ENCODE peak calls at places on chromosomes 13 and 19, in seven cellular contexts. F is MM.1S, H is cardiac muscle cell, J is stomach, B is Caco-2, L is pancreas, G is IMR-90. P is an unnamed sample.

GRCh38 chr13:47166341-47166740 is 269.5 kb upstream of the HTR2A start:
- DNase-seq in F (no peak), H (no peak), J (no peak), B (no peak), L (no peak), G (no peak), P (no peak)

GRCh38 chr19:507286-508203 is at the start of gene TPGS1:
- DNase-seq in F (peak; percentile 88), H (peak; percentile 86), J (peak; percentile 78), B (peak; percentile 78), L (peak; percentile 89), G (peak; percentile 100), P (peak; percentile 93)

GRCh38 chr13:83618966-83619365 is 263.3 kb downstream of the SLITRK1 start:
- DNase-seq in F (no peak), H (no peak), J (no peak), B (no peak), L (no peak), G (no peak), P (no peak)

GRCh38 chr19:36363845-36364244 is 15.2 kb downstream of the ZFP14 start:
- DNase-seq in F (no peak), H (no peak), J (no peak), B (no peak), L (no peak), G (no peak), P (no peak)

GRCh38 chr13:26446751-26447150 is 110.7 kb upstream of the WASF3 start:
- DNase-seq in F (no peak), H (no peak), J (no peak), B (no peak), L (no peak), G (no peak), P (no peak)

GRCh38 chr19:8001995-8002849 is 3.2 kb downstream of the ELAVL1 start:
- DNase-seq in F (peak; percentile 82), H (peak; percentile 81), J (peak; percentile 85), B (peak; percentile 66), L (peak; percentile 94), G (peak; percentile 75), P (peak; percentile 79)

GRCh38 chr13:36082806-36083205 is 48.4 kb downstream of the DCLK1 start:
- DNase-seq in F (no peak), H (no peak), J (no peak), B (no peak), L (no peak), G (no peak), P (no peak)

GRCh38 chr13:33797622-33798021 is 20.3 kb upstream of the RFC3 start:
- DNase-seq in F (peak; percentile 39), H (no peak), J (no peak), B (no peak), L (no peak), G (no peak), P (no peak)

GRCh38 chr19:46040952-46041500 is at the start of gene IGFL4:
- DNase-seq in F (no peak), H (no peak), J (no peak), B (peak; percentile 80), L (no peak), G (no peak), P (no peak)

GRCh38 chr13:59867867-59868266 is 295.9 kb downstream of the DIAPH3 start:
- DNase-seq in F (no peak), H (no peak), J (no peak), B (no peak), L (no peak), G (no peak), P (no peak)

GRCh38 chr19:16260794-16261161 is 63.1 kb downstream of the AP1M1 start:
- DNase-seq in F (no peak), H (no peak), J (no peak), B (no peak), L (no peak), G (no peak), P (no peak)

GRCh38 chr19:3852614-3853254 is 16.1 kb downstream of the ZFR2 start:
- DNase-seq in F (peak; percentile 65), H (no peak), J (peak; percentile 28), B (no peak), L (no peak), G (peak; percentile 60), P (peak; percentile 38)

GRCh38 chr19:45477713-45478453 is 10.1 kb downstream of the FOSB start:
- DNase-seq in F (no peak), H (no peak), J (no peak), B (no peak), L (no peak), G (no peak), P (no peak)

GRCh38 chr13:25406377-25406776 is 34.6 kb downstream of the ATP8A2 start:
- DNase-seq in F (no peak), H (no peak), J (no peak), B (no peak), L (no peak), G (no peak), P (no peak)

DNA sequence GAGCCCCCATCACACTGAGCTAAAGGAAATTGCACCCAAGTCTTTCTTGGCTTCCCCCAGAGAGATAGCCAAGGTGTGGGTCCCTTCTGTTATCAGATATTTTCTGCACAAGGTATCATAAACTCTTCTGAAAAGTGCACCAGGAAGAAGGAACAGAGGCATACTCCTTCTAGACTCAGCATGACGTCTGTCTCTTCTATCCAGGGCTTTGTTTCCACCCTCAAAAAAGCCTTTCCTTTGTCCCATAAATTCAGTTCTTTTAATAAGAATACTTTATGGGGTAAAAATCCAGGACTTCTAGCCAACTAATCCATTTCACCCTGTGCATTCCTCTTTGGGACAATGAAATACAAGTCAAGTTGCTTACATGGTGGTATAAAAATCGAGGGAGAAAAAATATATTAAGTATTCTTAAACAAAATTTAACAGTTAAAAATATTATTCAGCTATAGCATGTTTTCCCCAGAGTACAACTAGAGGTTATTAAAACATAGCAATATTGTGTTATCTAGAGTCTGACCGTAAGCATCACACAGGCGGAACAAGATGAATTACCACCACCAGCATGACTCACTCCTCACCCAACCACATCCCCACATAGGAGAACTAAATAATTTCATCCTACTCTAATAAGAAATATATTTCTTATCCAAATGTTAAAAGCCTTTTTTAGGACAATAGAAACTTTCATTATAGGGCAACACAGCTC is 79.9 kb upstream of the GPC6 start:
- DNase-seq in F (no peak), H (no peak), J (no peak), B (no peak), L (no peak), G (peak; percentile 90), P (no peak)
- TF ChIP-seq CTCF in F (no peak), H (no peak), J (no peak), B (no peak), L (no peak), G (no peak), P (no peak)

GRCh38 chr13:45370922-45371406 is 30.0 kb upstream of the TPT1 start:
- DNase-seq in F (no peak), H (peak; percentile 87), J (peak; percentile 71), B (no peak), L (peak; percentile 87), G (peak; percentile 84), P (peak; percentile 73)
- H3K4me3 ChIP-seq in F (no peak overlapping the region), H (no peak overlapping the region), J (no peak overlapping the region), B (no peak overlapping the region), L (no peak overlapping the region), G (no peak overlapping the region), P (no peak overlapping the region)

GRCh38 chr19:39445258-39446071 is at the start of gene SUPT5H:
- DNase-seq in F (peak; percentile 99), H (peak; percentile 98), J (peak; percentile 98), B (peak; percentile 99), L (peak; percentile 96), G (peak; percentile 97), P (peak; percentile 98)

GRCh38 chr19:39448271-39448670 is 2.9 kb downstream of the SUPT5H start:
- DNase-seq in F (peak; percentile 37), H (no peak), J (no peak), B (no peak), L (no peak), G (peak; percentile 51), P (no peak)

GRCh38 chr19:39446365-39447084 is 1.1 kb downstream of the SUPT5H start:
- DNase-seq in F (no peak), H (no peak), J (no peak), B (no peak), L (no peak), G (no peak), P (no peak)

GRCh38 chr19:39444598-39445257 is 654 bp upstream of the SUPT5H start:
- DNase-seq in F (peak; percentile 33), H (peak; percentile 6), J (no peak), B (no peak), L (no peak), G (no peak), P (no peak)

DNA sequence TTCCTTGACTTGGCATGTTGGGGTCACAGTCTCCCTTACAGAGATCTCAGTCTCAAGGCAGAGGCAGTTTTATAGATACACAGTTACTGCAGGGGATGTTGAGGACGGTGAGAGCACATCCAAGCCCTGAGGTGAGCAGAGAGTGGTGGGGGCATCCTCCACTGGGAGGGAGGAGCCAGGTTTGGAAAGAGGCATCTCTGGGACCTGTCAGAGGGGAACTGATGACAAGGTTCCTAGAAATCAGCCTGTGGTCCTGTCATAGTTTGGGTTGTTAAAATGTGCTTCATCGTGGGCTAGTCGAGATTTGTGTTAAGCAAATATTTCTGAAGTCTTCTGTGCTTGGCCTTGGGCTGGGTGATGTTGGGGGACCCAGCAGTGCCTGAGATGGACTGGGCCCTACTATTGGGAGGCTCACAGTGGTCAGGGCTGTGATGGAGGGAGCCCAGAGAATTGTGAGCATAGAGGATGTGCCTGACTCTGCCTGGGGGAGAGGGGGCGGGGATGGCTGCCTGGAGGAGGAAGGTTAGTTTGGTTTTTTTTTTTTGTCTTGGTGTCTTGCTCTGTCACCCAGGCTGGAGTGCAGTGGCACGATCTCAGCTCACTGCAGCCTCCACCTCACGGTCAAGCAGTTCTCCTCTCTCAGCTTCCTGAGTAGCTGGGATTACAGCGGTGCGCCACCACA is 3.9 kb downstream of the SUPT5H start:
- DNase-seq in F (no peak), H (no peak), J (no peak), B (no peak), L (no peak), G (no peak), P (no peak)
- H3K4me1 ChIP-seq in F (peaks cover 25% of the 10 kb centered on the region), H (peaks cover 4% of the 10 kb centered on the region), J (peaks cover 59% of the 10 kb centered on the region), B (peaks cover 8% of the 10 kb centered on the region), L (peaks cover 17% of the 10 kb centered on the region), G (peaks cover 5% of the 10 kb centered on the region), P (no peaks in the 10 kb centered on the region)

DNA sequence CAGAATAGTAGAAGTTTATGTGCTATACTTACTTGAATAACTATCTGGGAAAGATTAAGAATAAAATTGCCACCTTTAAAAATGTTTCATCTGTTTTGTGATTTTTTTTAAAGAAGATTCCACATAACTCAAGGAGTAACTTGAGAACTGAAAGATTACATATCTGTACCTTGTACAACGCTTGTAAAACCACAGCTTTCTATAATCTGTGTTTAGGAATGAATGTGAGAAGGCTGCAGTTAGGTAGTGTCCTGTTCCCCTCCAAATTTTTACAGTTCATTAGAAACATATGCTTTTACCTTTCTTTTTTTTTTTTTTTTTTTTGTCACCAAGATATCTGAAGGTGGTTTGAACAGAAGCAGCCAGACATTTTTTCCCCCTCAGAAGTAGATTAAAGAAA is 312.8 kb upstream of the GPC6 start:
- DNase-seq in F (no peak), H (no peak), J (no peak), B (no peak), L (no peak), G (no peak), P (no peak)
- TF ChIP-seq CTCF in F (no peak), H (no peak), J (no peak), B (no peak), L (no peak), G (no peak), P (no peak)

P was measured in BE2C.